ENCODE peak calls at places on chromosomes 5 and 9, in ten cellular contexts. Z is naive B cell; I is A172; T is CD8-positive, alpha-beta memory T cell; X is GM12891; N is stimulated activated CD8-positive, alpha-beta memory T cell treated with anti-CD3 and anti-CD28 coated beads, Interleukin-2, amount 100 ng/mL, for 1 hour; J is heart left ventricle; D is A549; Q is K562; U is NAMALWA. P is an unnamed sample.

GRCh38 chr9:136160321-136160938 is 41.8 kb upstream of the TMEM250 start:
- DNase-seq in Z (no peak), I (no peak), T (no peak), X (no peak), N (no peak), J (peak), D (no peak), Q (peak), U (no peak), P (no peak)

GRCh38 chr9:16192403-16193017 is 639.7 kb downstream of the CCDC171 start:
- DNase-seq in Z (no peak), I (peak), T (no peak), X (no peak), N (no peak), J (no peak), D (no peak), Q (no peak), U (no peak), P (no peak)

GRCh38 chr5:12910611-12911010 is 1006.4 kb upstream of the CTNND2 start:
- DNase-seq in Z (no peak), I (peak), T (no peak), X (no peak), N (no peak), J (no peak), D (no peak), Q (no peak), U (no peak), P (no peak)

GRCh38 chr5:158544388-158545339 is 555.1 kb downstream of the EBF1 start:
- DNase-seq in Z (no peak), I (no peak), T (no peak), X (no peak), N (no peak), J (no peak), D (no peak), Q (no peak), U (no peak), P (no peak)

GRCh38 chr9:129803679-129804065 is 688 bp downstream of the TOR1B start:
- DNase-seq in Z (no peak), I (peak), T (no peak), X (no peak), N (no peak), J (no peak), D (no peak), Q (peak), U (peak), P (no peak)

GRCh38 chr9:6441269-6441668 is 28.3 kb downstream of the UHRF2 start:
- DNase-seq in Z (no peak), I (no peak), T (no peak), X (no peak), N (no peak), J (no peak), D (no peak), Q (no peak), U (no peak), P (peak)

GRCh38 chr9:121963542-121963995 is 129.5 kb downstream of the TTLL11 start:
- DNase-seq in Z (no peak), I (peak), T (no peak), X (no peak), N (no peak), J (no peak), D (no peak), Q (no peak), U (no peak), P (peak)

GRCh38 chr5:139968547-139969261 is 74.4 kb downstream of the NRG2 start:
- DNase-seq in Z (peak), I (peak), T (peak), X (peak), N (peak), J (peak), D (peak), Q (peak), U (peak), P (peak)

GRCh38 chr9:35338086-35338485 is 151.8 kb upstream of the RUSC2 start:
- DNase-seq in Z (no peak), I (no peak), T (no peak), X (no peak), N (no peak), J (no peak), D (no peak), Q (peak), U (no peak), P (no peak)

GRCh38 chr9:86410281-86410680 is 56.1 kb upstream of the TUT7 start:
- DNase-seq in Z (no peak), I (no peak), T (no peak), X (no peak), N (no peak), J (no peak), D (no peak), Q (no peak), U (no peak), P (no peak)

GRCh38 chr5:93070938-93071337 is 510.1 kb downstream of the NR2F1-AS1 start:
- DNase-seq in Z (no peak), I (no peak), T (no peak), X (no peak), N (no peak), J (no peak), D (no peak), Q (no peak), U (no peak), P (no peak)

GRCh38 chr5:117318528-117318927 is 743.9 kb upstream of the SEMA6A start:
- DNase-seq in Z (no peak), I (no peak), T (no peak), X (no peak), N (no peak), J (no peak), D (no peak), Q (no peak), U (peak), P (peak)

GRCh38 chr9:6907772-6908381 is 150.1 kb downstream of the KDM4C start:
- DNase-seq in Z (no peak), I (peak), T (no peak), X (no peak), N (no peak), J (no peak), D (peak), Q (peak), U (peak), P (peak)

GRCh38 chr9:71765693-71766092 is 2.6 kb downstream of the CEMIP2 start:
- DNase-seq in Z (no peak), I (no peak), T (no peak), X (no peak), N (no peak), J (no peak), D (no peak), Q (no peak), U (no peak), P (no peak)

GRCh38 chr9:129617167-129617566 is 3.7 kb downstream of the C9orf50 start:
- DNase-seq in Z (no peak), I (peak), T (no peak), X (no peak), N (no peak), J (peak), D (peak), Q (no peak), U (peak), P (peak)

GRCh38 chr9:7479300-7479699 is 320.3 kb downstream of the DMAC1 start:
- DNase-seq in Z (no peak), I (no peak), T (no peak), X (no peak), N (no peak), J (no peak), D (no peak), Q (peak), U (peak), P (no peak)

GRCh38 chr5:51651476-51651875 is 268.2 kb downstream of the ISL1 start:
- DNase-seq in Z (no peak), I (no peak), T (no peak), X (no peak), N (no peak), J (no peak), D (no peak), Q (no peak), U (no peak), P (peak)

GRCh38 chr9:98790601-98791146 is 5.7 kb downstream of the ANKS6 start:
- DNase-seq in Z (no peak), I (peak), T (no peak), X (no peak), N (no peak), J (no peak), D (no peak), Q (no peak), U (no peak), P (no peak)

GRCh38 chr9:129630967-129631672 is 5.2 kb downstream of the NTMT1 start:
- DNase-seq in Z (no peak), I (no peak), T (no peak), X (no peak), N (no peak), J (peak), D (no peak), Q (no peak), U (no peak), P (no peak)

GRCh38 chr9:14331120-14331519 is 17.2 kb upstream of the NFIB start:
- DNase-seq in Z (no peak), I (no peak), T (no peak), X (no peak), N (no peak), J (no peak), D (no peak), Q (no peak), U (no peak), P (no peak)

GRCh38 chr9:108687360-108687981 is 168.3 kb downstream of the ACTL7B start:
- DNase-seq in Z (no peak), I (no peak), T (no peak), X (no peak), N (no peak), J (no peak), D (no peak), Q (no peak), U (no peak), P (peak)

GRCh38 chr5:72837524-72838096 is 21.1 kb downstream of the TNPO1 start:
- DNase-seq in Z (no peak), I (no peak), T (no peak), X (no peak), N (no peak), J (no peak), D (no peak), Q (no peak), U (no peak), P (no peak)

GRCh38 chr5:132104561-132104960 is 31.0 kb downstream of the CSF2 start:
- DNase-seq in Z (no peak), I (no peak), T (no peak), X (no peak), N (no peak), J (no peak), D (no peak), Q (no peak), U (no peak), P (no peak)

GRCh38 chr5:179297026-179297425 is 48.2 kb downstream of the ADAMTS2 start:
- DNase-seq in Z (no peak), I (no peak), T (no peak), X (no peak), N (no peak), J (no peak), D (no peak), Q (no peak), U (no peak), P (no peak)

GRCh38 chr5:62791059-62791458 is 212.4 kb downstream of the LRRC70 start:
- DNase-seq in Z (no peak), I (no peak), T (no peak), X (no peak), N (no peak), J (no peak), D (no peak), Q (no peak), U (peak), P (peak)

GRCh38 chr5:164051745-164052144 is 546.3 kb downstream of the MAT2B start:
- DNase-seq in Z (no peak), I (no peak), T (no peak), X (no peak), N (no peak), J (no peak), D (no peak), Q (no peak), U (no peak), P (no peak)

GRCh38 chr9:37967272-37967581 is 63.3 kb upstream of the SLC25A51 start:
- DNase-seq in Z (no peak), I (no peak), T (no peak), X (no peak), N (no peak), J (no peak), D (no peak), Q (no peak), U (no peak), P (no peak)

GRCh38 chr5:9265391-9266287 is 280.2 kb downstream of the SEMA5A start:
- DNase-seq in Z (no peak), I (peak), T (no peak), X (no peak), N (no peak), J (peak), D (no peak), Q (no peak), U (no peak), P (peak)

GRCh38 chr9:134346151-134346550 is 19.9 kb downstream of the RXRA start:
- DNase-seq in Z (no peak), I (peak), T (no peak), X (no peak), N (no peak), J (no peak), D (no peak), Q (no peak), U (no peak), P (no peak)

GRCh38 chr5:33736510-33736909 is 155.3 kb downstream of the ADAMTS12 start:
- DNase-seq in Z (no peak), I (no peak), T (no peak), X (no peak), N (no peak), J (no peak), D (no peak), Q (no peak), U (no peak), P (peak)

GRCh38 chr5:6525910-6526309 is 77.3 kb downstream of the UBE2QL1 start:
- DNase-seq in Z (no peak), I (peak), T (no peak), X (peak), N (no peak), J (no peak), D (peak), Q (peak), U (peak), P (peak)

GRCh38 chr5:33072296-33072695 is 361.2 kb downstream of the NPR3 start:
- DNase-seq in Z (no peak), I (no peak), T (no peak), X (no peak), N (no peak), J (no peak), D (no peak), Q (no peak), U (no peak), P (no peak)

GRCh38 chr5:150582281-150582791 is 58.1 kb upstream of the SYNPO start:
- DNase-seq in Z (no peak), I (no peak), T (no peak), X (no peak), N (no peak), J (peak), D (no peak), Q (no peak), U (no peak), P (no peak)

GRCh38 chr5:161846731-161847130 is 1.2 kb upstream of the GABRA1 start:
- DNase-seq in Z (no peak), I (peak), T (no peak), X (no peak), N (no peak), J (no peak), D (no peak), Q (no peak), U (peak), P (peak)

GRCh38 chr9:33372900-33373299 is 29.5 kb downstream of the AQP7 start:
- DNase-seq in Z (no peak), I (no peak), T (no peak), X (no peak), N (no peak), J (no peak), D (no peak), Q (no peak), U (no peak), P (no peak)

GRCh38 chr9:88702985-88703384 is 168.0 kb downstream of the NXNL2 start:
- DNase-seq in Z (no peak), I (no peak), T (no peak), X (no peak), N (no peak), J (no peak), D (no peak), Q (no peak), U (no peak), P (no peak)

GRCh38 chr5:139605887-139606286 is 42.3 kb upstream of the CXXC5 start:
- DNase-seq in Z (no peak), I (no peak), T (no peak), X (no peak), N (no peak), J (no peak), D (no peak), Q (no peak), U (peak), P (no peak)

GRCh38 chr5:132456553-132457361 is 33.8 kb downstream of the IRF1 start:
- DNase-seq in Z (peak), I (no peak), T (peak), X (no peak), N (no peak), J (peak), D (no peak), Q (no peak), U (peak), P (peak)

GRCh38 chr9:3768286-3768685 is 242.5 kb upstream of the RFX3 start:
- DNase-seq in Z (no peak), I (no peak), T (no peak), X (no peak), N (no peak), J (no peak), D (no peak), Q (no peak), U (no peak), P (no peak)

GRCh38 chr5:56139978-56140562 is 93.1 kb downstream of the ANKRD55 start:
- DNase-seq in Z (no peak), I (no peak), T (no peak), X (no peak), N (no peak), J (no peak), D (no peak), Q (no peak), U (no peak), P (no peak)

P was measured in HT1080.